ENCODE peak calls at places on chromosomes 7 and 10, in five cellular contexts. M, D, Z, X and S are unnamed samples.

GRCh38 chr10:78567680-78568453 is 500.9 kb upstream of the ZMIZ1 start:
- DNase-seq in Z (no peak), D (no peak), X (no peak), M (peak; percentile 4), S (peak; percentile 19)

GRCh38 chr7:50703654-50704053 is 79.0 kb downstream of the GRB10 start:
- DNase-seq in X (no peak), M (peak; percentile 72), D (no peak), Z (no peak), S (peak; percentile 58)

GRCh38 chr7:99005776-99006175 is 127.4 kb downstream of the TRRAP start:
- DNase-seq in D (no peak), M (no peak), X (no peak), Z (no peak), S (no peak)

GRCh38 chr7:54802841-54803240 is 43.8 kb upstream of the SEC61G start:
- DNase-seq in Z (no peak), D (no peak), M (peak; percentile 88), X (no peak), S (peak; percentile 88)

GRCh38 chr10:120746016-120746755 is 105.0 kb upstream of the WDR11 start:
- DNase-seq in M (peak; percentile 7), X (no peak), D (no peak), Z (no peak), S (no peak)

GRCh38 chr7:107692501-107692900 is 31.9 kb downstream of the SLC26A4 start:
- DNase-seq in M (no peak), Z (no peak), X (no peak), D (no peak), S (no peak)

GRCh38 chr7:53596230-53596629 is 560.8 kb downstream of the POM121L12 start:
- DNase-seq in D (no peak), M (peak; percentile 74), Z (no peak), X (no peak), S (peak; percentile 74)

GRCh38 chr7:155003215-155003999 is 483 bp upstream of the PAXIP1 start:
- DNase-seq in M (peak; percentile 22), D (peak; percentile 83), Z (peak; percentile 91), X (peak; percentile 91), S (peak; percentile 81)

GRCh38 chr7:79782256-79782655 is 328.8 kb upstream of the MAGI2 start:
- DNase-seq in D (no peak), M (no peak), X (no peak), Z (no peak), S (no peak)

GRCh38 chr7:37433166-37433565 is 15.5 kb downstream of the ELMO1 start:
- DNase-seq in X (no peak), Z (no peak), M (no peak), D (no peak), S (no peak)

GRCh38 chr7:151856098-151856497 is 20.8 kb downstream of the PRKAG2 start:
- DNase-seq in D (no peak), X (no peak), Z (no peak), M (no peak), S (peak; percentile 14)

GRCh38 chr10:10865303-10865702 is 152.4 kb upstream of the CELF2 start:
- DNase-seq in X (no peak), D (no peak), Z (no peak), M (peak; percentile 49), S (peak; percentile 51)

GRCh38 chr7:130365511-130366441 is 14.5 kb upstream of the CPA1 start:
- DNase-seq in Z (peak; percentile 92), M (peak; percentile 59), D (peak; percentile 28), X (peak; percentile 41), S (peak; percentile 74)

GRCh38 chr10:9069136-9069535 is 1014.6 kb downstream of the GATA3 start:
- DNase-seq in X (no peak), D (no peak), Z (no peak), M (peak; percentile 91), S (peak; percentile 96)

GRCh38 chr7:68176974-68177373 is 1180.3 kb downstream of the TYW1 start:
- DNase-seq in D (peak; percentile 31), M (peak; percentile 33), X (peak; percentile 80), Z (no peak), S (peak; percentile 30)

GRCh38 chr10:69757553-69758309 is 44.0 kb upstream of the COL13A1 start:
- DNase-seq in X (no peak), D (peak; percentile 31), Z (peak; percentile 70), M (no peak), S (peak; percentile 13)

GRCh38 chr7:25894002-25894901 is 257.7 kb upstream of the NFE2L3 start:
- DNase-seq in Z (no peak), D (peak; percentile 46), M (peak; percentile 87), X (peak; percentile 58), S (peak; percentile 90)

GRCh38 chr10:43867113-43867512 is 218.4 kb upstream of the ZNF32 start:
- DNase-seq in X (no peak), Z (no peak), D (no peak), M (no peak), S (no peak)

GRCh38 chr10:133151528-133151927 is 8.5 kb upstream of the KNDC1 start:
- DNase-seq in X (peak; percentile 79), D (no peak), Z (no peak), M (no peak), S (no peak)

GRCh38 chr10:36129051-36129450 is 487.0 kb upstream of the FZD8 start:
- DNase-seq in Z (no peak), M (no peak), D (no peak), X (no peak), S (no peak)

GRCh38 chr10:93445097-93445960 is 36.8 kb downstream of the MYOF start:
- DNase-seq in Z (peak; percentile 93), X (peak; percentile 97), D (peak; percentile 97), M (peak; percentile 99), S (peak; percentile 99)

GRCh38 chr7:112302566-112302965 is 96.1 kb downstream of the ZNF277 start:
- DNase-seq in M (no peak), D (no peak), X (no peak), Z (no peak), S (peak; percentile 8)

GRCh38 chr7:151412318-151412717 is 2.5 kb upstream of the WDR86 start:
- DNase-seq in M (no peak), X (no peak), D (no peak), Z (no peak), S (no peak)

GRCh38 chr7:149669121-149669818 is 104.1 kb downstream of the ZNF467 start:
- DNase-seq in M (peak; percentile 45), Z (no peak), D (no peak), X (no peak), S (peak; percentile 42)

GRCh38 chr10:14837756-14838581 is at the start of the genes CDNF, HSPA14 and MSANTD7:
- DNase-seq in D (peak; percentile 100), X (peak; percentile 100), Z (peak; percentile 100), M (peak; percentile 98), S (peak; percentile 99)
- H3K4me3 ChIP-seq in D (peak within 1 kb of the TSS; percentile 96), X (peak within 1 kb of the TSS; percentile 94), Z (peak within 1 kb of the TSS; percentile 98), M (peak within 1 kb of the TSS; percentile 86), S (peak within 1 kb of the TSS; percentile 96)

GRCh38 chr7:36387437-36388345 is 2.0 kb upstream of the ANLN start:
- DNase-seq in X (no peak), M (peak; percentile 92), D (no peak), Z (no peak), S (peak; percentile 86)

GRCh38 chr7:36391436-36392198 is 2.0 kb downstream of the ANLN start:
- DNase-seq in X (no peak), M (peak; percentile 58), Z (no peak), D (no peak), S (peak; percentile 37)

GRCh38 chr7:36390199-36391090 is 783 bp downstream of the ANLN start:
- DNase-seq in Z (peak; percentile 75), M (peak; percentile 85), D (peak; percentile 83), X (peak; percentile 92), S (peak; percentile 96)

GRCh38 chr7:36388423-36388822 is 1.2 kb upstream of the ANLN start:
- DNase-seq in M (peak; percentile 88), D (no peak), X (no peak), Z (no peak), S (peak; percentile 76)

GRCh38 chr7:36389371-36390198 is at the start of gene ANLN:
- DNase-seq in Z (peak; percentile 96), D (peak; percentile 94), M (peak; percentile 94), X (peak; percentile 92), S (peak; percentile 99)
- TF ChIP-seq CTCF in Z (no peak), D (no peak), M (no peak), X (no peak), S (no peak)

GRCh38 chr7:6274743-6275142 is 2.3 kb upstream of the CYTH3 start:
- DNase-seq in M (no peak), X (no peak), Z (no peak), D (no peak), S (no peak)

GRCh38 chr7:6279341-6279740 is 6.9 kb upstream of the CYTH3 start:
- DNase-seq in Z (no peak), M (no peak), X (no peak), D (no peak), S (no peak)

GRCh38 chr7:6278749-6279310 is 6.4 kb upstream of the CYTH3 start:
- DNase-seq in M (no peak), D (no peak), Z (no peak), X (no peak), S (peak; percentile 15)

GRCh38 chr7:6277476-6277875 is 5.1 kb upstream of the CYTH3 start:
- DNase-seq in D (no peak), X (no peak), M (no peak), Z (no peak), S (no peak)

DNA sequence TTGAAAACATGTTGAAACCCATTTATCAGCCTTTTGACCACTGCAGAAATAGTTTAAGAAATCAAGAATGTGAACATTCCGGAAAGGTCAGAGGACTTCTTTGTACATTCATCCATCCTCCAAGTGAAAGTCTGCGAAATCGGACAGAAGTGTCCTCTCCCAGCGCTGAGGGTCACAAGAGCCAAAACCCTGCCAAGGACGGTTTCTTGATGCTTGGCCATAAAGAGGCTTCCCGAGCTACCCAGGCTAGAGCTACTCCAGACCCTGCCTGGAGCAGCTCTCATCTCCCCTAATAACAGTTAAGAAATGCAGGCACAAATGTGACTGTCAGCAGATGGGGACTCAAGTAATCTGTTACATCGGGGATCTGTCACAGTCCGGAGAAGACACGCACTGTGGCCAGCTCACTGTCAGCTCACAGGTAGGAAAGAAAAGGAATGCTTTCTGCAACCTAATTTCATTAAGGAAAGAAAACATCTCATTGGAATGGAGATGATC is 4.5 kb upstream of the CYTH3 start:
- DNase-seq in M (peak; percentile 32), Z (no peak), D (no peak), X (no peak), S (no peak)
- H3K4me3 ChIP-seq in M (no peak overlapping the region), Z (no peak overlapping the region), D (no peak overlapping the region), X (no peak overlapping the region), S (no peak overlapping the region)

GRCh38 chr10:6161913-6162312 is 40.8 kb upstream of the PFKFB3 start:
- DNase-seq in Z (no peak), X (no peak), M (no peak), D (no peak), S (no peak)
- TF ChIP-seq CTCF in Z (no peak), X (no peak), M (no peak), D (no peak), S (no peak)

GRCh38 chr10:25582961-25583360 is 351.1 kb upstream of the MYO3A start:
- DNase-seq in M (no peak), X (no peak), Z (no peak), D (no peak), S (no peak)
- H3K4me3 ChIP-seq in M (no peak overlapping the region), X (no peak overlapping the region), Z (no peak overlapping the region), D (no peak overlapping the region), S (no peak overlapping the region)